ENCODE peak calls at places on chromosomes 5 and 9, in nine cellular contexts. One of them, this sample, is unnamed.
A peak's percentile ranks its signal among the peaks of the same experiment; 100 is the strongest.

GRCh38 chr9:75087279-75087823 is 604 bp downstream of the NMRK1 start:
- DNase-seq in kidney epithelial cell: no peak
- DNase-seq in RWPE1: peak; percentile 45
- DNase-seq in WTC11: no peak
- DNase-seq in lower leg skin: no peak
- DNase-seq in CD8-positive, alpha-beta T cell: peak; percentile 35
- DNase-seq in activated CD8-positive, alpha-beta T cell treated with anti-CD3 and anti-CD28 coated beads for 36 hours: peak; percentile 67
- DNase-seq in stomach: peak; percentile 58
- DNase-seq in sigmoid colon: no peak
- DNase-seq in this sample: peak; percentile 54

GRCh38 chr9:114634387-114634786 is 23.2 kb downstream of the TEX53 start:
- DNase-seq in kidney epithelial cell: no peak
- DNase-seq in RWPE1: no peak
- DNase-seq in WTC11: no peak
- DNase-seq in lower leg skin: no peak
- DNase-seq in CD8-positive, alpha-beta T cell: no peak
- DNase-seq in activated CD8-positive, alpha-beta T cell treated with anti-CD3 and anti-CD28 coated beads for 36 hours: no peak
- DNase-seq in stomach: no peak
- DNase-seq in sigmoid colon: no peak
- DNase-seq in this sample: no peak

GRCh38 chr5:126947146-126948010 is 83.0 kb downstream of the MARCHF3 start:
- DNase-seq in kidney epithelial cell: no peak
- DNase-seq in RWPE1: no peak
- DNase-seq in WTC11: no peak
- DNase-seq in lower leg skin: no peak
- DNase-seq in CD8-positive, alpha-beta T cell: no peak
- DNase-seq in activated CD8-positive, alpha-beta T cell treated with anti-CD3 and anti-CD28 coated beads for 36 hours: peak; percentile 54
- DNase-seq in stomach: no peak
- DNase-seq in sigmoid colon: no peak
- DNase-seq in this sample: no peak

GRCh38 chr5:134371834-134372340 is 518 bp downstream of the UBE2B start:
- DNase-seq in kidney epithelial cell: no peak
- DNase-seq in RWPE1: peak; percentile 64
- DNase-seq in WTC11: peak; percentile 78
- DNase-seq in lower leg skin: peak; percentile 90
- DNase-seq in CD8-positive, alpha-beta T cell: peak; percentile 18
- DNase-seq in activated CD8-positive, alpha-beta T cell treated with anti-CD3 and anti-CD28 coated beads for 36 hours: peak; percentile 46
- DNase-seq in stomach: peak; percentile 55
- DNase-seq in sigmoid colon: peak; percentile 71
- DNase-seq in this sample: peak; percentile 73

GRCh38 chr5:137385064-137385463 is 114.1 kb downstream of the SPOCK1 start:
- DNase-seq in kidney epithelial cell: no peak
- DNase-seq in RWPE1: no peak
- DNase-seq in WTC11: no peak
- DNase-seq in lower leg skin: no peak
- DNase-seq in CD8-positive, alpha-beta T cell: no peak
- DNase-seq in activated CD8-positive, alpha-beta T cell treated with anti-CD3 and anti-CD28 coated beads for 36 hours: no peak
- DNase-seq in stomach: no peak
- DNase-seq in sigmoid colon: no peak
- DNase-seq in this sample: no peak

GRCh38 chr9:134035041-134036039 is 10.1 kb downstream of the BRD3OS start:
- DNase-seq in kidney epithelial cell: no peak
- DNase-seq in RWPE1: no peak
- DNase-seq in WTC11: no peak
- DNase-seq in lower leg skin: no peak
- DNase-seq in CD8-positive, alpha-beta T cell: no peak
- DNase-seq in activated CD8-positive, alpha-beta T cell treated with anti-CD3 and anti-CD28 coated beads for 36 hours: no peak
- DNase-seq in stomach: no peak
- DNase-seq in sigmoid colon: peak; percentile 53
- DNase-seq in this sample: peak; percentile 45

GRCh38 chr5:115415143-115415491 is 118.7 kb upstream of the CCDC112 start:
- DNase-seq in kidney epithelial cell: peak; percentile 52
- DNase-seq in RWPE1: peak; percentile 69
- DNase-seq in WTC11: no peak
- DNase-seq in lower leg skin: no peak
- DNase-seq in CD8-positive, alpha-beta T cell: no peak
- DNase-seq in activated CD8-positive, alpha-beta T cell treated with anti-CD3 and anti-CD28 coated beads for 36 hours: peak; percentile 34
- DNase-seq in stomach: peak; percentile 70
- DNase-seq in sigmoid colon: no peak
- DNase-seq in this sample: peak; percentile 83

GRCh38 chr5:166562246-166562645 is 1729.2 kb upstream of the WWC1 start:
- DNase-seq in kidney epithelial cell: no peak
- DNase-seq in RWPE1: peak; percentile 38
- DNase-seq in WTC11: no peak
- DNase-seq in lower leg skin: no peak
- DNase-seq in CD8-positive, alpha-beta T cell: no peak
- DNase-seq in activated CD8-positive, alpha-beta T cell treated with anti-CD3 and anti-CD28 coated beads for 36 hours: no peak
- DNase-seq in stomach: no peak
- DNase-seq in sigmoid colon: no peak
- DNase-seq in this sample: no peak

GRCh38 chr9:77996696-77997095 is 34.9 kb downstream of the GNAQ start:
- DNase-seq in kidney epithelial cell: no peak
- DNase-seq in RWPE1: no peak
- DNase-seq in WTC11: no peak
- DNase-seq in lower leg skin: no peak
- DNase-seq in CD8-positive, alpha-beta T cell: no peak
- DNase-seq in activated CD8-positive, alpha-beta T cell treated with anti-CD3 and anti-CD28 coated beads for 36 hours: no peak
- DNase-seq in stomach: no peak
- DNase-seq in sigmoid colon: no peak
- DNase-seq in this sample: no peak

GRCh38 chr5:176134529-176135223 is 103.5 kb upstream of the SIMC1 start:
- DNase-seq in kidney epithelial cell: no peak
- DNase-seq in RWPE1: no peak
- DNase-seq in WTC11: no peak
- DNase-seq in lower leg skin: no peak
- DNase-seq in CD8-positive, alpha-beta T cell: no peak
- DNase-seq in activated CD8-positive, alpha-beta T cell treated with anti-CD3 and anti-CD28 coated beads for 36 hours: no peak
- DNase-seq in stomach: no peak
- DNase-seq in sigmoid colon: no peak
- DNase-seq in this sample: no peak

GRCh38 chr5:148805323-148806290 is 20.8 kb upstream of the ADRB2 start:
- DNase-seq in kidney epithelial cell: no peak
- DNase-seq in RWPE1: no peak
- DNase-seq in WTC11: no peak
- DNase-seq in lower leg skin: no peak
- DNase-seq in CD8-positive, alpha-beta T cell: no peak
- DNase-seq in activated CD8-positive, alpha-beta T cell treated with anti-CD3 and anti-CD28 coated beads for 36 hours: peak; percentile 78
- DNase-seq in stomach: no peak
- DNase-seq in sigmoid colon: no peak
- DNase-seq in this sample: peak; percentile 64

GRCh38 chr5:96629774-96630173 is 32.4 kb upstream of the CAST start:
- DNase-seq in kidney epithelial cell: peak; percentile 56
- DNase-seq in RWPE1: peak; percentile 91
- DNase-seq in WTC11: no peak
- DNase-seq in lower leg skin: no peak
- DNase-seq in CD8-positive, alpha-beta T cell: no peak
- DNase-seq in activated CD8-positive, alpha-beta T cell treated with anti-CD3 and anti-CD28 coated beads for 36 hours: no peak
- DNase-seq in stomach: peak; percentile 42
- DNase-seq in sigmoid colon: no peak
- DNase-seq in this sample: peak; percentile 44

GRCh38 chr5:104751969-104752368 is 1189.4 kb upstream of the NUDT12 start:
- DNase-seq in kidney epithelial cell: no peak
- DNase-seq in RWPE1: no peak
- DNase-seq in WTC11: no peak
- DNase-seq in lower leg skin: no peak
- DNase-seq in CD8-positive, alpha-beta T cell: no peak
- DNase-seq in activated CD8-positive, alpha-beta T cell treated with anti-CD3 and anti-CD28 coated beads for 36 hours: no peak
- DNase-seq in stomach: no peak
- DNase-seq in sigmoid colon: no peak
- DNase-seq in this sample: no peak

GRCh38 chr9:115810166-115810565 is 343.4 kb upstream of the PAPPA start:
- DNase-seq in kidney epithelial cell: no peak
- DNase-seq in RWPE1: peak; percentile 28
- DNase-seq in WTC11: no peak
- DNase-seq in lower leg skin: no peak
- DNase-seq in CD8-positive, alpha-beta T cell: no peak
- DNase-seq in activated CD8-positive, alpha-beta T cell treated with anti-CD3 and anti-CD28 coated beads for 36 hours: no peak
- DNase-seq in stomach: no peak
- DNase-seq in sigmoid colon: no peak
- DNase-seq in this sample: no peak

GRCh38 chr9:93094294-93095204 is 1.5 kb upstream of the CARD19 start:
- DNase-seq in kidney epithelial cell: no peak
- DNase-seq in RWPE1: no peak
- DNase-seq in WTC11: no peak
- DNase-seq in lower leg skin: peak; percentile 94
- DNase-seq in CD8-positive, alpha-beta T cell: no peak
- DNase-seq in activated CD8-positive, alpha-beta T cell treated with anti-CD3 and anti-CD28 coated beads for 36 hours: peak; percentile 44
- DNase-seq in stomach: no peak
- DNase-seq in sigmoid colon: peak; percentile 87
- DNase-seq in this sample: peak; percentile 81

GRCh38 chr5:139669681-139670368 is 21.7 kb downstream of the CXXC5 start:
- DNase-seq in kidney epithelial cell: no peak
- DNase-seq in RWPE1: no peak
- DNase-seq in WTC11: no peak
- DNase-seq in lower leg skin: no peak
- DNase-seq in CD8-positive, alpha-beta T cell: no peak
- DNase-seq in activated CD8-positive, alpha-beta T cell treated with anti-CD3 and anti-CD28 coated beads for 36 hours: peak; percentile 63
- DNase-seq in stomach: peak; percentile 37
- DNase-seq in sigmoid colon: no peak
- DNase-seq in this sample: no peak

GRCh38 chr5:54307583-54307982 is 2.8 kb downstream of the ARL15 start:
- DNase-seq in kidney epithelial cell: no peak
- DNase-seq in RWPE1: no peak
- DNase-seq in WTC11: no peak
- DNase-seq in lower leg skin: no peak
- DNase-seq in CD8-positive, alpha-beta T cell: no peak
- DNase-seq in activated CD8-positive, alpha-beta T cell treated with anti-CD3 and anti-CD28 coated beads for 36 hours: no peak
- DNase-seq in stomach: no peak
- DNase-seq in sigmoid colon: no peak
- DNase-seq in this sample: no peak

GRCh38 chr5:61625682-61626620 is 293.9 kb downstream of the ZSWIM6 start:
- DNase-seq in kidney epithelial cell: no peak
- DNase-seq in RWPE1: peak; percentile 46
- DNase-seq in WTC11: peak; percentile 75
- DNase-seq in lower leg skin: peak; percentile 92
- DNase-seq in CD8-positive, alpha-beta T cell: peak; percentile 6
- DNase-seq in activated CD8-positive, alpha-beta T cell treated with anti-CD3 and anti-CD28 coated beads for 36 hours: peak; percentile 46
- DNase-seq in stomach: peak; percentile 79
- DNase-seq in sigmoid colon: peak; percentile 89
- DNase-seq in this sample: peak; percentile 86

GRCh38 chr9:109381011-109381729 is 60.3 kb upstream of the EPB41L4B start:
- DNase-seq in kidney epithelial cell: peak; percentile 67
- DNase-seq in RWPE1: no peak
- DNase-seq in WTC11: no peak
- DNase-seq in lower leg skin: no peak
- DNase-seq in CD8-positive, alpha-beta T cell: no peak
- DNase-seq in activated CD8-positive, alpha-beta T cell treated with anti-CD3 and anti-CD28 coated beads for 36 hours: peak; percentile 3
- DNase-seq in stomach: no peak
- DNase-seq in sigmoid colon: no peak
- DNase-seq in this sample: no peak

GRCh38 chr5:31675472-31675871 is 36.5 kb downstream of the PDZD2 start:
- DNase-seq in kidney epithelial cell: no peak
- DNase-seq in RWPE1: no peak
- DNase-seq in WTC11: no peak
- DNase-seq in lower leg skin: no peak
- DNase-seq in CD8-positive, alpha-beta T cell: no peak
- DNase-seq in activated CD8-positive, alpha-beta T cell treated with anti-CD3 and anti-CD28 coated beads for 36 hours: no peak
- DNase-seq in stomach: no peak
- DNase-seq in sigmoid colon: no peak
- DNase-seq in this sample: no peak

GRCh38 chr5:31682847-31683246 is 43.9 kb downstream of the PDZD2 start:
- DNase-seq in kidney epithelial cell: no peak
- DNase-seq in RWPE1: no peak
- DNase-seq in WTC11: no peak
- DNase-seq in lower leg skin: no peak
- DNase-seq in CD8-positive, alpha-beta T cell: no peak
- DNase-seq in activated CD8-positive, alpha-beta T cell treated with anti-CD3 and anti-CD28 coated beads for 36 hours: no peak
- DNase-seq in stomach: no peak
- DNase-seq in sigmoid colon: no peak
- DNase-seq in this sample: no peak

GRCh38 chr5:31678180-31678579 is 39.2 kb downstream of the PDZD2 start:
- DNase-seq in kidney epithelial cell: no peak
- DNase-seq in RWPE1: no peak
- DNase-seq in WTC11: no peak
- DNase-seq in lower leg skin: no peak
- DNase-seq in CD8-positive, alpha-beta T cell: no peak
- DNase-seq in activated CD8-positive, alpha-beta T cell treated with anti-CD3 and anti-CD28 coated beads for 36 hours: no peak
- DNase-seq in stomach: no peak
- DNase-seq in sigmoid colon: no peak
- DNase-seq in this sample: no peak

DNA sequence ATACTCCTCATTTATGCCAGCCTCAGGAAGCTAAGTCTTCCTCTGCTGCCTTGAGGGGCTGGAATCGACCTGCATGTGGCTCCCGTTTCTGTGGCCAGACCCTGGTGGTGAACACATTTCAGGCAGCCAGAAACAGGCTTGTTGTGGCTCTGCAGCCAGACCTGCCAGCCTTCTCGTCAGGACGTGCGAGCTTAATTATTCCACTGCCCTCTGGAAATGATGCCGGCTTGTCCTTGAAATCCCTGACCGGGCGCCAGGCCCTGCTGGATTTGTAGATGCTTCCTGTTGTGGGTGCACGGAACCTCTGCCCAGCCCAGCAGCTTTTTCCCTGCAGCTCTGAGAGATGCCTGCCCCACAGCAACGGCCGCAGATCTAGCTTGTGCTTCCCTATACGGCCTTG is 41.6 kb downstream of the PDZD2 start:
- DNase-seq in kidney epithelial cell: no peak
- DNase-seq in RWPE1: no peak
- DNase-seq in WTC11: no peak
- DNase-seq in lower leg skin: no peak
- DNase-seq in CD8-positive, alpha-beta T cell: no peak
- DNase-seq in activated CD8-positive, alpha-beta T cell treated with anti-CD3 and anti-CD28 coated beads for 36 hours: no peak
- DNase-seq in stomach: no peak
- DNase-seq in sigmoid colon: no peak
- DNase-seq in this sample: no peak
- TF ChIP-seq CTCF in kidney epithelial cell: no peak
- TF ChIP-seq CTCF in RWPE1: no peak
- TF ChIP-seq CTCF in WTC11: no peak
- TF ChIP-seq CTCF in lower leg skin: no peak
- TF ChIP-seq CTCF in CD8-positive, alpha-beta T cell: no peak
- TF ChIP-seq CTCF in activated CD8-positive, alpha-beta T cell treated with anti-CD3 and anti-CD28 coated beads for 36 hours: no peak
- TF ChIP-seq CTCF in stomach: no peak
- TF ChIP-seq CTCF in sigmoid colon: no peak
- TF ChIP-seq CTCF in this sample: no peak

GRCh38 chr9:69254223-69254622 is 70.8 kb upstream of the ENTREP1 start:
- DNase-seq in kidney epithelial cell: no peak
- DNase-seq in RWPE1: no peak
- DNase-seq in WTC11: no peak
- DNase-seq in lower leg skin: peak; percentile 85
- DNase-seq in CD8-positive, alpha-beta T cell: no peak
- DNase-seq in activated CD8-positive, alpha-beta T cell treated with anti-CD3 and anti-CD28 coated beads for 36 hours: no peak
- DNase-seq in stomach: no peak
- DNase-seq in sigmoid colon: no peak
- DNase-seq in this sample: no peak
- TF ChIP-seq CTCF in kidney epithelial cell: no peak
- TF ChIP-seq CTCF in RWPE1: no peak
- TF ChIP-seq CTCF in WTC11: no peak
- TF ChIP-seq CTCF in lower leg skin: no peak
- TF ChIP-seq CTCF in CD8-positive, alpha-beta T cell: no peak
- TF ChIP-seq CTCF in activated CD8-positive, alpha-beta T cell treated with anti-CD3 and anti-CD28 coated beads for 36 hours: no peak
- TF ChIP-seq CTCF in stomach: no peak
- TF ChIP-seq CTCF in sigmoid colon: no peak
- TF ChIP-seq CTCF in this sample: no peak

GRCh38 chr9:25964239-25964638 is 286.0 kb upstream of the TUSC1 start:
- DNase-seq in kidney epithelial cell: peak; percentile 21
- DNase-seq in RWPE1: peak; percentile 47
- DNase-seq in WTC11: peak; percentile 40
- DNase-seq in lower leg skin: no peak
- DNase-seq in CD8-positive, alpha-beta T cell: no peak
- DNase-seq in activated CD8-positive, alpha-beta T cell treated with anti-CD3 and anti-CD28 coated beads for 36 hours: peak; percentile 23
- DNase-seq in stomach: no peak
- DNase-seq in sigmoid colon: no peak
- DNase-seq in this sample: no peak
- TF ChIP-seq CTCF in kidney epithelial cell: peak; percentile 49
- TF ChIP-seq CTCF in RWPE1: peak; percentile 65
- TF ChIP-seq CTCF in WTC11: peak; percentile 64
- TF ChIP-seq CTCF in lower leg skin: no peak
- TF ChIP-seq CTCF in CD8-positive, alpha-beta T cell: no peak
- TF ChIP-seq CTCF in activated CD8-positive, alpha-beta T cell treated with anti-CD3 and anti-CD28 coated beads for 36 hours: peak; percentile 19
- TF ChIP-seq CTCF in stomach: no peak
- TF ChIP-seq CTCF in sigmoid colon: no peak
- TF ChIP-seq CTCF in this sample: no peak

GRCh38 chr5:68519135-68519534 is 303.6 kb downstream of the PIK3R1 start:
- DNase-seq in kidney epithelial cell: no peak
- DNase-seq in RWPE1: no peak
- DNase-seq in WTC11: no peak
- DNase-seq in lower leg skin: no peak
- DNase-seq in CD8-positive, alpha-beta T cell: no peak
- DNase-seq in activated CD8-positive, alpha-beta T cell treated with anti-CD3 and anti-CD28 coated beads for 36 hours: no peak
- DNase-seq in stomach: no peak
- DNase-seq in sigmoid colon: no peak
- DNase-seq in this sample: no peak
- TF ChIP-seq CTCF in kidney epithelial cell: no peak
- TF ChIP-seq CTCF in RWPE1: no peak
- TF ChIP-seq CTCF in WTC11: no peak
- TF ChIP-seq CTCF in lower leg skin: no peak
- TF ChIP-seq CTCF in CD8-positive, alpha-beta T cell: no peak
- TF ChIP-seq CTCF in activated CD8-positive, alpha-beta T cell treated with anti-CD3 and anti-CD28 coated beads for 36 hours: no peak
- TF ChIP-seq CTCF in stomach: no peak
- TF ChIP-seq CTCF in sigmoid colon: no peak
- TF ChIP-seq CTCF in this sample: no peak

This sample was measured in left lung.